ENCODE peak calls at places on chromosome 18, in eight cellular contexts. W is left kidney, G is NCI-H2171 treated with DMSO at 0.1 percent for 48 hours, C is right lobe of liver, X is HFF-Myc, M is colonic mucosa, Y is NCI-H1436 treated with DMSO at 0.1 percent for 48 hours, T is NCI-H1092 treated with DMSO at 0.1 percent for 48 hours. D is an unnamed sample.

GRCh38 chr18:74013955-74014354 is 133.7 kb downstream of the FBXO15 start:
- DNase-seq in C (no peak), G (no peak), X (peak; percentile 32), T (no peak), Y (no peak), W (peak; percentile 7), M (no peak), D (no peak)

GRCh38 chr18:48667276-48668254 is 128.7 kb downstream of the CTIF start:
- DNase-seq in Y (peak; percentile 28), T (peak; percentile 50), C (peak; percentile 42), W (peak; percentile 78), G (peak; percentile 95), X (no peak), M (no peak), D (peak; percentile 38)

GRCh38 chr18:13284330-13285027 is 65.9 kb downstream of the LDLRAD4 start:
- DNase-seq in M (no peak), T (no peak), X (no peak), C (no peak), G (peak; percentile 67), W (no peak), Y (no peak), D (no peak)

GRCh38 chr18:57976230-57976773 is 67.7 kb upstream of the NEDD4L start:
- DNase-seq in X (no peak), W (no peak), C (no peak), M (no peak), T (no peak), Y (no peak), G (no peak), D (no peak)

GRCh38 chr18:70132999-70133398 is 72.5 kb downstream of the RTTN start:
- DNase-seq in M (no peak), G (no peak), X (peak; percentile 54), C (no peak), Y (no peak), W (no peak), T (no peak), D (no peak)

GRCh38 chr18:44716697-44717163 is 36.0 kb downstream of the SETBP1 start:
- DNase-seq in W (no peak), Y (no peak), T (no peak), M (no peak), C (no peak), X (no peak), G (no peak), D (no peak)

GRCh38 chr18:59823611-59824195 is 76.1 kb upstream of the PMAIP1 start:
- DNase-seq in W (peak; percentile 91), C (peak; percentile 78), T (peak; percentile 76), X (peak; percentile 54), M (peak; percentile 69), Y (no peak), G (peak; percentile 53), D (no peak)

GRCh38 chr18:59379772-59380530 is 20.9 kb upstream of the LMAN1 start:
- DNase-seq in M (no peak), T (no peak), G (no peak), X (no peak), Y (no peak), C (no peak), W (no peak), D (no peak)

GRCh38 chr18:58098706-58099105 is 54.7 kb downstream of the NEDD4L start:
- DNase-seq in Y (no peak), T (no peak), G (peak; percentile 17), W (no peak), X (peak; percentile 44), C (no peak), M (no peak), D (no peak)

GRCh38 chr18:23437357-23438045 is 15.6 kb upstream of the RIOK3 start:
- DNase-seq in Y (no peak), C (peak; percentile 88), M (peak; percentile 89), T (peak; percentile 77), X (peak; percentile 25), G (peak; percentile 81), W (peak; percentile 92), D (peak; percentile 89)

GRCh38 chr18:59861009-59861408 is 38.8 kb upstream of the PMAIP1 start:
- DNase-seq in G (no peak), X (no peak), Y (no peak), C (no peak), T (no peak), W (no peak), M (no peak), D (no peak)

GRCh38 chr18:74271656-74272055 is 20.1 kb downstream of the CYB5A start:
- DNase-seq in M (no peak), G (no peak), T (no peak), C (no peak), W (no peak), X (no peak), Y (no peak), D (no peak)

GRCh38 chr18:62974928-62975675 is 259.8 kb downstream of the PHLPP1 start:
- DNase-seq in M (no peak), T (no peak), X (no peak), Y (no peak), C (no peak), G (no peak), W (no peak), D (no peak)

GRCh38 chr18:78647018-78647417 is 332.6 kb upstream of the SALL3 start:
- DNase-seq in M (no peak), X (no peak), W (no peak), G (no peak), C (no peak), Y (no peak), T (no peak), D (peak; percentile 18)

GRCh38 chr18:12946549-12947354 is 1.1 kb upstream of the SEH1L start:
- DNase-seq in X (peak; percentile 88), Y (no peak), M (peak; percentile 62), T (peak; percentile 41), W (peak; percentile 72), G (peak; percentile 76), C (peak; percentile 61), D (no peak)

GRCh38 chr18:37253424-37254255 is 312.0 kb downstream of the CELF4 start:
- DNase-seq in M (peak; percentile 21), T (no peak), X (no peak), G (no peak), W (peak; percentile 83), Y (no peak), C (no peak), D (no peak)

GRCh38 chr18:3593904-3594759 is 144.2 kb downstream of the TGIF1 start:
- DNase-seq in X (peak; percentile 93), W (peak; percentile 96), Y (peak; percentile 84), C (peak; percentile 87), M (peak; percentile 94), G (peak; percentile 96), T (peak; percentile 86), D (peak; percentile 87)

GRCh38 chr18:57004366-57005121 is 142.3 kb upstream of the BOD1L2 start:
- DNase-seq in G (no peak), M (no peak), T (peak; percentile 29), X (peak; percentile 41), C (no peak), W (peak; percentile 11), Y (no peak), D (no peak)

GRCh38 chr18:79513381-79514081 is 117.8 kb downstream of the NFATC1 start:
- DNase-seq in T (no peak), Y (no peak), W (no peak), G (no peak), X (no peak), M (peak; percentile 12), C (peak; percentile 33), D (no peak)

GRCh38 chr18:59044855-59045254 is 94.8 kb upstream of the SEC11C start:
- DNase-seq in X (no peak), Y (no peak), T (no peak), W (no peak), G (no peak), M (no peak), C (no peak), D (no peak)

GRCh38 chr18:67600181-67600631 is 83.7 kb upstream of the DSEL start:
- DNase-seq in X (peak; percentile 30), W (peak; percentile 72), Y (no peak), T (no peak), M (no peak), C (peak; percentile 55), G (no peak), D (no peak)

GRCh38 chr18:55522011-55522410 is 66.0 kb downstream of the TCF4 start:
- DNase-seq in Y (no peak), X (no peak), T (no peak), W (peak; percentile 38), M (peak; percentile 35), C (no peak), G (no peak), D (no peak)

GRCh38 chr18:2919600-2919999 is 72.8 kb downstream of the EMILIN2 start:
- DNase-seq in X (no peak), C (no peak), M (peak; percentile 16), W (no peak), Y (no peak), T (no peak), G (no peak), D (no peak)

GRCh38 chr18:5518899-5519371 is 24.9 kb downstream of the EPB41L3 start:
- DNase-seq in W (peak; percentile 40), Y (no peak), C (no peak), T (no peak), M (no peak), G (peak; percentile 82), X (no peak), D (no peak)

GRCh38 chr18:49588971-49589370 is 27.1 kb downstream of the LIPG start:
- DNase-seq in C (no peak), W (no peak), Y (no peak), T (no peak), M (no peak), G (peak; percentile 97), X (no peak), D (no peak)

GRCh38 chr18:68623342-68623741 is 91.6 kb downstream of the TMX3 start:
- DNase-seq in T (peak; percentile 79), W (peak; percentile 88), Y (peak; percentile 3), M (no peak), X (peak; percentile 22), G (peak; percentile 61), C (no peak), D (no peak)

GRCh38 chr18:3816601-3817363 is 366.8 kb downstream of the TGIF1 start:
- DNase-seq in T (no peak), Y (no peak), X (peak; percentile 49), W (peak; percentile 43), C (no peak), M (no peak), G (no peak), D (no peak)

GRCh38 chr18:74060511-74061028 is 87.1 kb downstream of the FBXO15 start:
- DNase-seq in T (no peak), Y (no peak), X (no peak), G (no peak), M (no peak), W (no peak), C (no peak), D (no peak)

GRCh38 chr18:27604583-27604982 is 419.5 kb upstream of the CHST9 start:
- DNase-seq in M (no peak), G (no peak), C (no peak), Y (no peak), W (no peak), T (no peak), X (no peak), D (no peak)

GRCh38 chr18:7152485-7152884 is 34.9 kb upstream of the LAMA1 start:
- DNase-seq in W (no peak), Y (no peak), G (no peak), C (no peak), M (no peak), T (no peak), X (no peak), D (no peak)

GRCh38 chr18:51342815-51343214 is 145.3 kb upstream of the MEX3C start:
- DNase-seq in C (no peak), Y (no peak), T (no peak), M (no peak), G (no peak), W (no peak), X (peak; percentile 10), D (no peak)

GRCh38 chr18:8373486-8373885 is 235.8 kb upstream of the RAB12 start:
- DNase-seq in W (no peak), C (no peak), M (no peak), Y (no peak), T (no peak), X (no peak), G (no peak), D (no peak)

GRCh38 chr18:49890041-49890440 is 76.7 kb upstream of the ACAA2 start:
- DNase-seq in X (no peak), C (no peak), Y (no peak), W (no peak), M (no peak), G (peak; percentile 89), T (no peak), D (no peak)